ENCODE peak calls at places on chromosomes 12 and 14, in eight cellular contexts. Y is endodermal cell, T is lower leg skin, C is cardiac muscle cell, S is ascending aorta, J is GM23338, P is cardiac fibroblast, R is colonic mucosa. W is an unnamed sample.

GRCh38 chr14:55382483-55382882 is 29.1 kb downstream of the ATG14 start:
- DNase-seq in Y (no peak), T (no peak), C (no peak), S (no peak), J (no peak), P (no peak), R (no peak), W (no peak)

GRCh38 chr14:90897022-90897421 is 80.8 kb upstream of the TTC7B start:
- DNase-seq in Y (no peak), T (no peak), C (no peak), S (no peak), J (no peak), P (no peak), R (no peak), W (no peak)

GRCh38 chr12:52331039-52331438 is 9.8 kb upstream of the KRT83 start:
- DNase-seq in Y (no peak), T (no peak), C (no peak), S (no peak), J (no peak), P (no peak), R (no peak), W (no peak)

GRCh38 chr12:24255920-24256635 is 306.6 kb upstream of the SOX5 start:
- DNase-seq in Y (peak), T (no peak), C (peak), S (no peak), J (peak), P (no peak), R (no peak), W (no peak)

GRCh38 chr12:71599213-71599612 is 64.4 kb downstream of the ZFC3H1 start:
- DNase-seq in Y (no peak), T (no peak), C (no peak), S (no peak), J (no peak), P (no peak), R (no peak), W (no peak)

GRCh38 chr14:25381498-25381897 is 331.6 kb upstream of the STXBP6 start:
- DNase-seq in Y (peak), T (no peak), C (no peak), S (no peak), J (peak), P (no peak), R (no peak), W (no peak)

GRCh38 chr14:82385043-82385442 is 851.4 kb upstream of the SEL1L start:
- DNase-seq in Y (no peak), T (no peak), C (no peak), S (no peak), J (no peak), P (no peak), R (no peak), W (no peak)

GRCh38 chr12:94427520-94428381 is 31.9 kb downstream of the CEP83 start:
- DNase-seq in Y (no peak), T (no peak), C (peak), S (no peak), J (no peak), P (peak), R (peak), W (no peak)

GRCh38 chr12:53791735-53792326 is 40.1 kb upstream of the CISTR start:
- DNase-seq in Y (peak), T (no peak), C (no peak), S (no peak), J (peak), P (no peak), R (no peak), W (no peak)

GRCh38 chr12:45355750-45356149 is 139.9 kb downstream of the ANO6 start:
- DNase-seq in Y (no peak), T (no peak), C (no peak), S (no peak), J (no peak), P (no peak), R (no peak), W (no peak)

GRCh38 chr12:108700833-108701450 is 30.4 kb downstream of the CORO1C start:
- DNase-seq in Y (no peak), T (no peak), C (no peak), S (no peak), J (no peak), P (no peak), R (no peak), W (no peak)

GRCh38 chr12:26651566-26652188 is 181.3 kb downstream of the ITPR2 start:
- DNase-seq in Y (peak), T (no peak), C (peak), S (no peak), J (peak), P (peak), R (peak), W (peak)

GRCh38 chr12:54701940-54702592 is 53.9 kb upstream of the DCD start:
- DNase-seq in Y (no peak), T (no peak), C (peak), S (no peak), J (peak), P (peak), R (no peak), W (no peak)

GRCh38 chr12:129332286-129332685 is 479.0 kb downstream of the GLT1D1 start:
- DNase-seq in Y (no peak), T (no peak), C (no peak), S (no peak), J (no peak), P (no peak), R (no peak), W (no peak)

GRCh38 chr12:90268574-90268973 is 559.9 kb upstream of the ATP2B1 start:
- DNase-seq in Y (no peak), T (no peak), C (no peak), S (no peak), J (no peak), P (no peak), R (no peak), W (no peak)

GRCh38 chr12:128863957-128864356 is 10.7 kb downstream of the GLT1D1 start:
- DNase-seq in Y (no peak), T (no peak), C (no peak), S (no peak), J (no peak), P (no peak), R (no peak), W (no peak)

GRCh38 chr12:24227550-24227949 is 278.1 kb upstream of the SOX5 start:
- DNase-seq in Y (no peak), T (no peak), C (no peak), S (no peak), J (no peak), P (no peak), R (no peak), W (no peak)

GRCh38 chr12:121718653-121719239 is 6.2 kb downstream of the TMEM120B start:
- DNase-seq in Y (peak), T (no peak), C (no peak), S (no peak), J (no peak), P (no peak), R (no peak), W (no peak)

GRCh38 chr12:54561164-54561563 is 11.8 kb downstream of the PDE1B start:
- DNase-seq in Y (peak), T (peak), C (peak), S (peak), J (no peak), P (peak), R (peak), W (no peak)

GRCh38 chr12:101826766-101827368 is 3.9 kb downstream of the GNPTAB start:
- DNase-seq in Y (peak), T (no peak), C (no peak), S (no peak), J (no peak), P (no peak), R (no peak), W (no peak)

GRCh38 chr14:106686533-106686932 is 1160.2 kb downstream of the TMEM121 start:
- DNase-seq in Y (no peak), T (no peak), C (no peak), S (no peak), J (no peak), P (no peak), R (no peak), W (no peak)

GRCh38 chr12:89257355-89257754 is 94.9 kb downstream of the DUSP6 start:
- DNase-seq in Y (no peak), T (no peak), C (no peak), S (no peak), J (no peak), P (no peak), R (no peak), W (no peak)

GRCh38 chr12:109963743-109964429 is 32.3 kb downstream of the GIT2 start:
- DNase-seq in Y (no peak), T (no peak), C (no peak), S (no peak), J (no peak), P (peak), R (peak), W (no peak)

DNA sequence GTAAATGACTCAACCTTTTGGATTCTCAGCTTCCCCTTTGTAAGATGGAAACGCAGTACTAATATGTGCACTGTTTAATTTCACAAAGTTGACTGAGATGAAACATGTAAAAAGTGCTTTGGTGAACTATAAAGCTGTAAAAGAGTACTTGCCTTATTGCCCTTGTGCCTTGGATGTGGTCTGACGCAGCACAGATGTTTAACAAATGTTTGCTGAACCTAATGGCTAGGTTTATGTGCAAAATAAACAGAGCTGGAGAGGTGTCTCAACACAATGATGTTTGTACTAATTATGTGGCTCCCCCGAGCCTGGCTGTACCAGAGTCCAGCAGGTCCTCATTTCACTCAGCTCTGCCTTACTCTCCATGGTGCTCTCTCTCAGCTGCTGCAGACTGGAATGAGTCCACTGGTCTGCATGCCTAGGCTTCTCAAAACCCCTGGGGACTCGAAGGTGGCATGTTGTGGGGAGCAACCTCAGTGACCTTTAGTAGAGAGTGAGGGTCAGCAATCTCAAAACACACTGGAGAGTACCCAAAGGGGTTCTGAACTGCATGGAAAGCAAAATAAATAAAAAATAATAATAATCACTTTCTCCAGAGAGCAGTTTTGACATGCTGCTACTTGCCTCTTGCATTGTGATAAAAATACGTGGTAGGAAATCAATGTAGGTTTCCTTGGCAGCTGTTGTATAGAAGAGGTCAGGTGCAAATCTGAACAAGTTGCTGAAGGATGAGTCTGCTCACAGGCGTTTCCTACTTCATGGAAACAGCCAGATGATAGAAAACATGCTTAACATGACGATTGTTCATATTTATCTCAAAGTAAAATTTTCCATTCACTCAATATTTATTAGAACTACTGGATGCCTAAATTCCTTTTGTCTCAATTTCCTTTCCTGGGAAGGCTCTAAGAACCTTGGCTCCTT is 8.5 kb upstream of the AMIGO2 start:
- DNase-seq in Y (no peak), T (no peak), C (peak), S (no peak), J (no peak), P (peak), R (no peak), W (no peak)
- H3K4me3 ChIP-seq in Y (no peak), T (no peak), C (no peak), S (no peak), J (no peak), P (no peak), R (no peak), W (no peak)

GRCh38 chr14:69582829-69583228 is 8.2 kb upstream of the CCDC177 start:
- DNase-seq in Y (no peak), T (no peak), C (no peak), S (no peak), J (no peak), P (no peak), R (no peak), W (no peak)

GRCh38 chr14:69579476-69579875 is 4.8 kb upstream of the CCDC177 start:
- DNase-seq in Y (no peak), T (no peak), C (no peak), S (no peak), J (no peak), P (no peak), R (no peak), W (no peak)

GRCh38 chr14:69581316-69581935 is 6.8 kb upstream of the CCDC177 start:
- DNase-seq in Y (no peak), T (no peak), C (no peak), S (no peak), J (no peak), P (no peak), R (no peak), W (no peak)

GRCh38 chr14:69582207-69582606 is 7.5 kb upstream of the CCDC177 start:
- DNase-seq in Y (no peak), T (no peak), C (no peak), S (no peak), J (no peak), P (no peak), R (no peak), W (no peak)

DNA sequence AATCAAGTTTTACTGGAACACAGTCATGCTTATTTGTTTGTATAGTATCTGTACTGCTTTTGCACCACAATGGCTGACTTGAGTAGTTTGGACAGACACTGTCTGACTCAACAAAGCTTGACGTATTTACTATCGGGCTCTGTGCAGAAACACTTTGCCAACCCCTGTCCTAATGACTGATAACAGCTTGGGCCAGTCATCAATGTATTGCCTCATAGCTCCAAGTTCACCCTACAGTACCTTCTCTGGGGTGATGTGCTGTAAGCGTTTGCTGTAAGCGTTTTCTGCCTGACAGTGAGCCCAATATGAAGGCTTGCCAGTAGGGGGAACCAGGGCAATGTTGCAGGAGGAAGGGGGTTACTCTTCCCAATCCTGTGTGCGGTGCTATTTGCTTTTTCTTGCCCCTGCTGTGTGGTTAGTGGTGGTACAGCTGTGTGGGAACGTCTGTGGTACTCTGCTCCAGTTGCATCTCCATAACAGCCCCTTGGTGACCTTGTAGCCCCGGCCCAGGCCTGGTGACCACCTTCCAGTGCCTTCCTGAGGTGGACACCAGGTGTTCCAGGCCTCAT is 5.4 kb upstream of the CCDC177 start:
- DNase-seq in Y (peak), T (no peak), C (peak), S (peak), J (peak), P (peak), R (no peak), W (peak)
- TF ChIP-seq CTCF in Y (peak), T (no peak), C (peak), S (peak), J (peak), P (peak), R (no peak), W (peak)

GRCh38 chr12:27674989-27675388 is 21.3 kb upstream of the REP15 start:
- DNase-seq in Y (no peak), T (no peak), C (no peak), S (no peak), J (no peak), P (no peak), R (no peak), W (no peak)

GRCh38 chr12:27672654-27673053 is 23.6 kb upstream of the REP15 start:
- DNase-seq in Y (no peak), T (no peak), C (no peak), S (no peak), J (no peak), P (no peak), R (no peak), W (no peak)

GRCh38 chr12:27667540-27667939 is 28.7 kb upstream of the REP15 start:
- DNase-seq in Y (no peak), T (no peak), C (no peak), S (peak), J (no peak), P (peak), R (no peak), W (no peak)

GRCh38 chr12:27671865-27672264 is 24.4 kb upstream of the REP15 start:
- DNase-seq in Y (no peak), T (no peak), C (no peak), S (no peak), J (no peak), P (no peak), R (no peak), W (no peak)

GRCh38 chr12:27673285-27673684 is 23.0 kb upstream of the REP15 start:
- DNase-seq in Y (no peak), T (no peak), C (no peak), S (no peak), J (no peak), P (no peak), R (no peak), W (no peak)
- H3K4me3 ChIP-seq in Y (no peak), T (no peak), C (no peak), S (no peak), J (no peak), P (no peak), R (no peak), W (no peak)

DNA sequence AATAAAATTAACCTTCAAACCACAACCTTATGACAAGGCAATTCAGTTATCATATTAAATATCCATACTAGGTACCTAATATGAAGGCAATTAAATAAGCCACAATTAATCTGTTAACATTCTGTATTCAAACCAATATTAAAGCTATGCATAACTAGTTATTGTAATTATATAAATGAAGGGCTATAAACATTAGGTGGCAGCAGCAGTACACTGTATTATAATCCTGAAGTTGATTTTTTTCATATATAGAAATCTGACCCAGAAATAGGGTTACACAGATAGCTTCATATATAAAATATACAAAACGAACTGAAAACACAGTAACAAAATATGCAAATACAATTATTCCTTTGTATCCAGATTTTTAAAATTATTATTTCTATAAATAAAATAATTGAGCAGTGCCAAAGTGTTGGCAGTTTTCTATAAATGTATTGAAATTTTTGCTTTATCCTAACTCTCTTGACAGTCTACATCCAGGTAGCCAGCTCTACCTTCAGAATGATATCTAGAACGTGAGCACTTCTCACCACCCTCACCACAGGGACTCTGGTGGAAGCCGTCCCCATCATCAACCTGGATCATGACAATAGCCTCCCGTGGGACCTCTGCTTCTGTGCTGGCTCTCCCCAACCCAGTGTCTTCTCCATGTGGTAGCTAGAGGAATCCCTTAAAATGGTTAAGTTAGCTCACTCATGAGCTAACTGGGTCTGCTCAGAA is 136.2 kb downstream of the MED13L start:
- DNase-seq in Y (no peak), T (no peak), C (no peak), S (no peak), J (no peak), P (no peak), R (no peak), W (no peak)
- TF ChIP-seq CTCF in Y (no peak), T (no peak), C (no peak), S (peak), J (no peak), P (no peak), R (no peak), W (no peak)

DNA sequence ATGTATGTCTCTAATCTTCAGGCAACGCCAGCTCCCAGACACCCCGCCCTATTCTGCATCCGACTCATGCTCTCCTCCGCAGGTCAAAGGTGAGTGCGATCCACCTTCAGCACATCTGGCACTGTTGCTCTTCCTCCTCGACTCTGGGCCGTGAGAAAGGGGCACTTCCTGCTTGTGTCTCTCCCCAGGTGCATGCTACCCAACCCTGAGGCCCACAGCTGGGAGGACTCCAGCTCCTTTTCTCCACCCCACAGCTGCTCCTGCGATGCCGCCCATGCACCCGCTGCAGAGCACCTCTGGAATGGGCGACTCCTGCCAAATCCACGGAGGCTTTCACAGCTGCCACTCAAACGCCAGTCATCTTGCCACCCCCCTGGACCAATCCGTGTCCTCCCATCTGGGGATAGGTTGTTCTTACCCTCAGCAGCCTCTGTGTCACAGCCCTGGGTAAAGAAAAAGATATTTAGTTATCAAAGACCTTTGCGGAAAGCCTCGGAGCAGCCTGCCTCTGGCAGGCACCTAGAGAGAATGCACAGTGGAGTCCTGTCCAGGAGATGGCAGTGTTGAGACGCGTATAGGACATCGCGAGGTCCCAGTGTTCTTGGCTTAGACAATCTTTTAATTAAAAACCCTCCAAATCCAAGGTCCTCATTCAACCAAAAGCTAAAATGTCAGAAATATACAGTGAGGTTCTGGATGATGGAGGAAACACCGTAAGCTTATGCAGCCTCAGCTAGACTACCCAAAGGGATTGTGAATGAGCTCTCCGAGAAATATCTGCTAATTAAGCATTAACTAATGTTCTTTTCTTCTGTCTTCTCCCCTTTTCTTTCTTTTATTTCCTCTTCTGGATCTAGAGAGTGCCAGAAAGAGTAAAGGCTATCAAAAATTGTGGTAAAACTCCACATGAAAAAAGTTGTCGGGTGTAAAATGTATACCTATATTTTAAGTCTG is 54.3 kb downstream of the MYRFL start:
- DNase-seq in Y (peak), T (peak), C (peak), S (peak), J (peak), P (peak), R (peak), W (peak)
- H3K4me3 ChIP-seq in Y (no peak), T (no peak), C (no peak), S (no peak), J (no peak), P (peak), R (peak), W (peak)